ENCODE peak calls at places on chromosomes 2 and 18, in four cellular contexts. A is brain microvascular endothelial cell, Y is right lobe of liver, S is uterus. H is an unnamed sample. For H3K27me3 and H3K36me3, the result is how much of the 10 kb centered on the place peaks cover.

GRCh38 chr18:22816266-22817176 is 116.6 kb upstream of the RBBP8 start:
- DNase-seq in A (no peak), Y (no peak), S (no peak), H (no peak)

GRCh38 chr2:238946586-238947242 is 98.8 kb downstream of the TWIST2 start:
- DNase-seq in A (no peak), Y (no peak), S (no peak), H (no peak)

GRCh38 chr2:174058022-174058421 is 92.8 kb upstream of the SP3 start:
- DNase-seq in A (no peak), Y (no peak), S (no peak), H (no peak)

GRCh38 chr18:56785006-56785405 is 133.8 kb downstream of the WDR7 start:
- DNase-seq in A (no peak), Y (no peak), S (no peak), H (no peak)

GRCh38 chr2:26243643-26244478 is 571 bp downstream of the HADHA start:
- DNase-seq in A (peak), Y (no peak), S (no peak), H (peak)

GRCh38 chr2:195094330-195094729 is 562.7 kb upstream of the SLC39A10 start:
- DNase-seq in A (no peak), Y (no peak), S (no peak), H (no peak)

GRCh38 chr2:169716938-169717690 is 16.5 kb upstream of the KLHL23 start:
- DNase-seq in A (no peak), Y (no peak), S (no peak), H (no peak)

GRCh38 chr18:76259012-76259568 is 236.0 kb downstream of the ZNF516 start:
- DNase-seq in A (no peak), Y (no peak), S (no peak), H (no peak)

GRCh38 chr18:40824291-40824690 is 1130.7 kb upstream of the PIK3C3 start:
- DNase-seq in A (no peak), Y (no peak), S (no peak), H (no peak)

GRCh38 chr18:36130039-36130831 is 536 bp downstream of the ELP2 start:
- DNase-seq in A (no peak), Y (no peak), S (no peak), H (peak)

GRCh38 chr2:9815076-9815475 is 28.2 kb upstream of the TAF1B start:
- DNase-seq in A (no peak), Y (no peak), S (no peak), H (no peak)

GRCh38 chr2:9819551-9819950 is 23.7 kb upstream of the TAF1B start:
- DNase-seq in A (no peak), Y (no peak), S (no peak), H (no peak)

GRCh38 chr2:9815844-9816279 is 27.4 kb upstream of the TAF1B start:
- DNase-seq in A (no peak), Y (no peak), S (no peak), H (no peak)

GRCh38 chr2:9820020-9820973 is 23.0 kb upstream of the TAF1B start:
- DNase-seq in A (peak), Y (no peak), S (no peak), H (no peak)

DNA sequence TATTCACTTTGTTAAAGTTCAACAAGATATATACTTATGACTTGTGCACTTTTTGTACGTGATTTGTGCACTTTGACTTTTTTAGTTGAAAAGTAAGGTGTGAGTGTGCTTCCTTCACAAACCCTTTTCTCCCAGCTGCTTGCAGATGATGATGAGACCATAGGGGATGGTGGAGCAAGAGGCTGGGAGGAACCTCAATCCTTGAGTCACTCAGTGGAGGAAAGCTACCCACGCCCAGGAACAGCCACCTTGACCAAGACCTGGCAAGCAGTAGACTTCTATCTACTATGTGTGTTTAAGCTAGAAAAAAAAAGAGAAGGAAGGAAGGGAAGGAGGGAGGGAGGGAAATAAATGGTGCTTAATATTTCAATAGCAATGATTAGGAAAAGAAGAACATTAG is 25.2 kb upstream of the TAF1B start:
- DNase-seq in A (no peak), Y (no peak), S (no peak), H (no peak)
- H3K27me3 ChIP-seq in A (under half), Y (under half), S (under half), H (under half)

DNA sequence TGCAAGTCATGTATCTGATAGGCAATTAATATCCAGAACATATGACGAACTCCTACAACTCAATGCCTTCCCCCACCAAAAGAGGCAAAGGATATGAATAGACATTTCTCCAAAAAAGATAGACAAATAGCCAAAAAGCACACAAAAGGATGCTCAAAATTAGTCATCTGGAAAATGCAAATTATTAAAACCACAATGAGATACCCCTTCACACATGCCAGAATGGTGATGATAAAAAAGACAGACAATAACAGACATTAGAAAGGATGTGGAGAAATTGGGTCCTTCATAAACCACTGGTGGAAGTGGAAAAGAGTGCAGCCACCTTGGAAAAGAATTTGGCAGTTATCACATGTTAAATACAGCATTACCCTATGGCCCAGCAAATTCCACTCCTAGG is 76.4 kb downstream of the RIF1 start:
- DNase-seq in A (no peak), Y (no peak), S (no peak), H (no peak)
- H3K36me3 ChIP-seq in A (under half), Y (under half), S (under half), H (under half)

GRCh38 chr2:20666364-20667150 is at the start of gene GDF7:
- DNase-seq in A (no peak), Y (peak), S (peak), H (peak)

GRCh38 chr2:20665261-20666113 is 1.5 kb upstream of the GDF7 start:
- DNase-seq in A (no peak), Y (no peak), S (no peak), H (no peak)

GRCh38 chr2:20664431-20665260 is 2.3 kb upstream of the GDF7 start:
- DNase-seq in A (no peak), Y (peak), S (no peak), H (no peak)

GRCh38 chr2:20667151-20667530 is 197 bp downstream of the GDF7 start:
- DNase-seq in A (no peak), Y (no peak), S (no peak), H (no peak)

GRCh38 chr2:20666114-20666363 is 905 bp upstream of the GDF7 start:
- DNase-seq in A (no peak), Y (no peak), S (no peak), H (no peak)
- H3K27me3 ChIP-seq in A (half or more), Y (under half), S (under half), H (half or more)

DNA sequence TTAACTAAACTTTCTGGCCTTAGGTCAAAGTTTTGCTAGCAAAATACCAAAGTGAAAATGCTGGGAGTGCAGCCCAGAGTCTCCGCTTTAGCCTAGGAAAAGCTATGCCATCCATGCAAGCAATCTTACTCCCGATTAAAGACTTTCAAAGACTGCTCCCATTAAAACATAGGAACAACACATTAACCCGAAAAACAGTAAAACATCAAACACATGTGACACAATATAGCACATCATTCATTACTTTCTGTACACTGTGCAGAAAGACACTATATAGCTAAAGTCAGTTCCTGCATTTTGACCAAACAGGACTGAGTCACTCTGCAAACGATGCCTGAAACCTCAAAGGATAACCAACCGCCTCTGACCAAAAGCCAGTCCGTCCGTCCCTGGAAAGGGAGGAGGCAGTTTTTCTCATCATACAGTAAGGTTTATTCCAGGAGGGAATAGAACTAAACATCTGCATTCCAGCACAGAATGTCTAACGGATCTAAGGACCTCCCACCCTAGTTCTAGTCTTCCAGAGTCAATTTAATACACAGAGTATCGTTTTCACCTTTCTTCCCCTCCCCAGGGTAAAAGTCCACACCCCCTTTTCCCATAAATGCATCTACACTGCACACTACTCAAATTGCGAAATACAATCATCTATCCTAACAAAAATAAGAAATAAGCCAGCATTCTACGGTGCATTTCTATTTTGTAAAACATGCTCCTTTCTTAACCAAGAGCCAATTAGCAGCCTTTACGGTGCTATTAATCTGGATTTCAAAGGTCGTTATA is 1.7 kb downstream of the ROCK2 start:
- DNase-seq in A (peak), Y (no peak), S (no peak), H (peak)
- H3K36me3 ChIP-seq in A (under half), Y (under half), S (under half), H (under half)

DNA sequence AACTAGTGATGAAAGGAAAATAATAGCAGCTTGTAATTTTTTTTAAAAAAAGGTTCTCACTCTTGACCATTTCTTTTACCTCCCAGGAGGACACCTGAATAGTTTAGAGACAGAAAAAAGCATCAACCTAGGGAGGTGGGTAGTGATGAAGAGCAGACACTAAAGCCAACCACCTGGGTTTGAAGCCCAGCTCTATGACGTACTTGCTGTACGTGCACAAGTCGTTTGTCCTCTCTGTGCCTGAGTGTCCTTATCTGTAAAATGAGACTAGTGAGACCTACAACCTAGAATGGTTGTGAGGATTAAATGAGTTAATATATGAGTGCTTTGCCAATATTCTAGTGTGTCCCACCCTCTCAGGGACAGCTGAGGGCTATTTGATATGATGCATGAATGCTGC is 5.8 kb downstream of the SLC1A4 start:
- DNase-seq in A (no peak), Y (no peak), S (no peak), H (no peak)
- H3K27me3 ChIP-seq in A (under half), Y (under half), S (under half), H (under half)

GRCh38 chr2:47519604-47520301 is 116.8 kb downstream of the MSH2 start:
- DNase-seq in A (no peak), Y (no peak), S (no peak), H (no peak)
- H3K36me3 ChIP-seq in A (under half), Y (under half), S (under half), H (under half)

DNA sequence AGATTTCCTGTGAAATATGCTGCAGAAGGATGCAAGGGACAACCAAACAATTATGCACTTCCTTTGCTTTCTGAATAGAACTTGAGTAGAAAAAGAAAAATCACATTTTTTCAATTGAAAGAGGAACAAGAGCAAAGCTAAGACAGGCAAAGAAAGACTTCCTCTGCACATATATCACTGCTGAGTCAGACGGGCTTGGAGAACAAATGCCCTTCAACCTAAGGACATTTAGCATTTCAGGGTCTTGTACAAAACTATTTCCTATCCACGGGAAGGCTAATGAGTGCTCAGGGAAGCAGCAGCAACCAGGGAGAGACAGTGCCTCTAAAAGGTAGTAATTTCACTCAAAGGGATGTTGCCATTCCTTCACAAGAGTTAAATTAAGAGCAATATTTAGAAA is 570.0 kb upstream of the GCFC2 start:
- DNase-seq in A (no peak), Y (no peak), S (no peak), H (no peak)
- H3K27me3 ChIP-seq in A (under half), Y (under half), S (under half), H (under half)

GRCh38 chr2:86048888-86049287 is 56.8 kb downstream of the POLR1A start:
- DNase-seq in A (no peak), Y (peak), S (peak), H (no peak)
- H3K36me3 ChIP-seq in A (half or more), Y (under half), S (under half), H (half or more)

DNA sequence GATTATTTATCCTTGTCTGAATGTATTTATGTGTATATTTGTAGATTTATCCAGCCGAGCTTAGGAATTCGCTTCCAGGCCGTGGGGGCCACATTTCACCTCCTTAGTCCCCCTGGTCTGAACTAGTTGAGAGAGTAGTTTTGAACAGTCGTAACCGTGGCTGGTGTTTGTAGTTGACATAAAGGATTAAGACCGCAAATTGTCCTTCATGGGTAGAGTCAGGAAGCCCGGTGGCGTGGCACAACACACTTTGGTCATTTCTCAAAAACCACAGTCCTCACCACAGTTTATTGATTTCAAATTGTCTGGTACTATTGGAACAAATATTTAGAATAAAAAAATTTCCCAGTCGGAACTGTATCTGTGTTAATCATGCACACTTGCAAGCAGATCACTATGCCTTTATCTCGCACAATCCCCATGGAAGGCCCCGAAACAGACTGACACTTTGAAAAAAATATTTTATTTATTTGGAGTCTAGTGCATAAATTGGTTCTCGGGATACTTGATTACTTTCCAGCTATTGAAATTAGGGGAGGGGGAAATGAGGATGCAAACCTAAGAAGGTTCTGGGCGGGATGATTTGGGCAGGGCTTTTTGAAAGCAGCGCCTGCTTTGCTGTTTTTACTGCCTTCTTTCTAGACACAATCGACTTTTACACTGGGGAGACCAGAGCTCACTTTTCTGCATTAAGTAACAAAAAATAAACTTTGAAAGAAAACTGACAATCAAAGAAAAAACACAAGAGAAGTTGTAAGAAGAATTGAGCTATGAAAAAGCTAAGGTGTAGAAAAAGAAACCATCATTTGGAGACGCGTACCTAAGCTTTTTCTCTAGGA is 15.5 kb upstream of the HOXD1 start:
- DNase-seq in A (no peak), Y (no peak), S (no peak), H (no peak)
- H3K27me3 ChIP-seq in A (half or more), Y (half or more), S (under half), H (under half)